ENCODE peak calls at places on chromosome 2, in six cellular contexts. One of them, this sample, is unnamed.

GRCh38 chr2:60470340-60470739 is 83.1 kb downstream of the BCL11A start:
- DNase-seq in endothelial cell: no peak
- DNase-seq in NB4: no peak
- DNase-seq in cardiac fibroblast: no peak
- DNase-seq in GOT3: no peak
- DNase-seq in GM12891: no peak
- DNase-seq in this sample: no peak

GRCh38 chr2:130391058-130391871 is 35.4 kb downstream of the PTPN18 start:
- DNase-seq in NB4: peak
- DNase-seq in GM12891: peak
- DNase-seq in GOT3: no peak
- DNase-seq in cardiac fibroblast: peak
- DNase-seq in endothelial cell: peak
- DNase-seq in this sample: peak

GRCh38 chr2:10544252-10544651 is 96.1 kb upstream of the ODC1 start:
- DNase-seq in NB4: peak
- DNase-seq in endothelial cell: no peak
- DNase-seq in cardiac fibroblast: no peak
- DNase-seq in GM12891: no peak
- DNase-seq in GOT3: no peak
- DNase-seq in this sample: peak

GRCh38 chr2:193303464-193303863 is 1108.7 kb upstream of the TMEFF2 start:
- DNase-seq in GOT3: no peak
- DNase-seq in cardiac fibroblast: no peak
- DNase-seq in endothelial cell: no peak
- DNase-seq in GM12891: no peak
- DNase-seq in NB4: no peak
- DNase-seq in this sample: no peak

GRCh38 chr2:215680605-215681598 is 245.0 kb upstream of the FN1 start:
- DNase-seq in NB4: peak
- DNase-seq in cardiac fibroblast: peak
- DNase-seq in endothelial cell: no peak
- DNase-seq in GOT3: peak
- DNase-seq in GM12891: no peak
- DNase-seq in this sample: peak

GRCh38 chr2:233965032-233965614 is 48.0 kb downstream of the TRPM8 start:
- DNase-seq in cardiac fibroblast: no peak
- DNase-seq in GM12891: no peak
- DNase-seq in NB4: no peak
- DNase-seq in GOT3: no peak
- DNase-seq in endothelial cell: no peak
- DNase-seq in this sample: no peak

GRCh38 chr2:96164459-96165184 is 19.4 kb upstream of the DUSP2 start:
- DNase-seq in cardiac fibroblast: no peak
- DNase-seq in GOT3: no peak
- DNase-seq in endothelial cell: no peak
- DNase-seq in NB4: no peak
- DNase-seq in GM12891: no peak
- DNase-seq in this sample: no peak

GRCh38 chr2:69518836-69519235 is 81.6 kb upstream of the NFU1 start:
- DNase-seq in GOT3: no peak
- DNase-seq in endothelial cell: no peak
- DNase-seq in GM12891: no peak
- DNase-seq in cardiac fibroblast: no peak
- DNase-seq in NB4: no peak
- DNase-seq in this sample: no peak

GRCh38 chr2:46954951-46955571 is 39.5 kb upstream of the MCFD2 start:
- DNase-seq in endothelial cell: no peak
- DNase-seq in GOT3: no peak
- DNase-seq in GM12891: no peak
- DNase-seq in cardiac fibroblast: peak
- DNase-seq in NB4: no peak
- DNase-seq in this sample: no peak

GRCh38 chr2:143426296-143426695 is 297.1 kb downstream of the ARHGAP15 start:
- DNase-seq in GOT3: no peak
- DNase-seq in cardiac fibroblast: peak
- DNase-seq in NB4: no peak
- DNase-seq in endothelial cell: no peak
- DNase-seq in GM12891: no peak
- DNase-seq in this sample: no peak

GRCh38 chr2:188517549-188518255 is 226.0 kb downstream of the GULP1 start:
- DNase-seq in endothelial cell: no peak
- DNase-seq in GM12891: no peak
- DNase-seq in GOT3: no peak
- DNase-seq in cardiac fibroblast: no peak
- DNase-seq in NB4: no peak
- DNase-seq in this sample: no peak

GRCh38 chr2:120679526-120679925 is 56.1 kb upstream of the GLI2 start:
- DNase-seq in GOT3: no peak
- DNase-seq in NB4: no peak
- DNase-seq in endothelial cell: no peak
- DNase-seq in cardiac fibroblast: no peak
- DNase-seq in GM12891: no peak
- DNase-seq in this sample: no peak

GRCh38 chr2:239014897-239015768 is 167.2 kb downstream of the TWIST2 start:
- DNase-seq in endothelial cell: no peak
- DNase-seq in cardiac fibroblast: no peak
- DNase-seq in NB4: no peak
- DNase-seq in GOT3: no peak
- DNase-seq in GM12891: no peak
- DNase-seq in this sample: no peak

This sample was measured in MV-4-11.